ENCODE peak calls at places on chromosomes 6 and 20, in ten cellular contexts. One of them, this sample, is unnamed.

GRCh38 chr6:17945111-17945510 is 42.3 kb downstream of the KIF13A start:
- DNase-seq in psoas muscle: no peak
- DNase-seq in OCI-LY7: no peak
- DNase-seq in ascending aorta: no peak
- DNase-seq in adrenal gland: no peak
- DNase-seq in left ventricle myocardium inferior: no peak
- DNase-seq in GM12865: no peak
- DNase-seq in endothelial cell: no peak
- DNase-seq in body of pancreas: no peak
- DNase-seq in dorsolateral prefrontal cortex: no peak
- DNase-seq in this sample: no peak

GRCh38 chr6:24844061-24844460 is 45.3 kb upstream of the ARMH2 start:
- DNase-seq in dorsolateral prefrontal cortex: no peak
- DNase-seq in left ventricle myocardium inferior: no peak
- DNase-seq in body of pancreas: peak
- DNase-seq in endothelial cell: no peak
- DNase-seq in ascending aorta: no peak
- DNase-seq in psoas muscle: no peak
- DNase-seq in adrenal gland: no peak
- DNase-seq in GM12865: no peak
- DNase-seq in OCI-LY7: no peak
- DNase-seq in this sample: no peak

GRCh38 chr6:104859225-104860146 is at the start of gene HACE1:
- DNase-seq in body of pancreas: peak
- DNase-seq in adrenal gland: peak
- DNase-seq in OCI-LY7: peak
- DNase-seq in GM12865: peak
- DNase-seq in left ventricle myocardium inferior: peak
- DNase-seq in ascending aorta: peak
- DNase-seq in psoas muscle: peak
- DNase-seq in dorsolateral prefrontal cortex: peak
- DNase-seq in endothelial cell: peak
- DNase-seq in this sample: peak

GRCh38 chr20:44572551-44573500 is 9.6 kb upstream of the PKIG start:
- DNase-seq in left ventricle myocardium inferior: peak
- DNase-seq in endothelial cell: no peak
- DNase-seq in ascending aorta: no peak
- DNase-seq in psoas muscle: peak
- DNase-seq in OCI-LY7: peak
- DNase-seq in dorsolateral prefrontal cortex: peak
- DNase-seq in body of pancreas: no peak
- DNase-seq in GM12865: no peak
- DNase-seq in adrenal gland: peak
- DNase-seq in this sample: no peak

GRCh38 chr6:150687508-150687907 is 87.8 kb downstream of the PLEKHG1 start:
- DNase-seq in dorsolateral prefrontal cortex: no peak
- DNase-seq in adrenal gland: no peak
- DNase-seq in ascending aorta: no peak
- DNase-seq in psoas muscle: peak
- DNase-seq in body of pancreas: no peak
- DNase-seq in left ventricle myocardium inferior: peak
- DNase-seq in endothelial cell: no peak
- DNase-seq in OCI-LY7: no peak
- DNase-seq in GM12865: no peak
- DNase-seq in this sample: no peak

GRCh38 chr6:168313371-168314028 is 6.1 kb downstream of the DACT2 start:
- DNase-seq in ascending aorta: no peak
- DNase-seq in adrenal gland: no peak
- DNase-seq in body of pancreas: no peak
- DNase-seq in psoas muscle: no peak
- DNase-seq in OCI-LY7: no peak
- DNase-seq in dorsolateral prefrontal cortex: no peak
- DNase-seq in GM12865: no peak
- DNase-seq in left ventricle myocardium inferior: no peak
- DNase-seq in endothelial cell: no peak
- DNase-seq in this sample: no peak

GRCh38 chr6:32761084-32761483 is 2.2 kb downstream of the HLA-DQB2 start:
- DNase-seq in GM12865: no peak
- DNase-seq in OCI-LY7: no peak
- DNase-seq in endothelial cell: no peak
- DNase-seq in ascending aorta: no peak
- DNase-seq in body of pancreas: no peak
- DNase-seq in adrenal gland: no peak
- DNase-seq in dorsolateral prefrontal cortex: no peak
- DNase-seq in left ventricle myocardium inferior: no peak
- DNase-seq in psoas muscle: no peak
- DNase-seq in this sample: no peak

GRCh38 chr20:64103871-64104666 is 3.3 kb downstream of the NPBWR2 start:
- DNase-seq in adrenal gland: no peak
- DNase-seq in dorsolateral prefrontal cortex: peak
- DNase-seq in endothelial cell: peak
- DNase-seq in psoas muscle: no peak
- DNase-seq in GM12865: no peak
- DNase-seq in left ventricle myocardium inferior: peak
- DNase-seq in OCI-LY7: no peak
- DNase-seq in body of pancreas: no peak
- DNase-seq in ascending aorta: peak
- DNase-seq in this sample: no peak

GRCh38 chr6:34484391-34484790 is 18.5 kb downstream of the PACSIN1 start:
- DNase-seq in psoas muscle: no peak
- DNase-seq in left ventricle myocardium inferior: no peak
- DNase-seq in adrenal gland: no peak
- DNase-seq in body of pancreas: no peak
- DNase-seq in ascending aorta: no peak
- DNase-seq in OCI-LY7: no peak
- DNase-seq in GM12865: no peak
- DNase-seq in dorsolateral prefrontal cortex: no peak
- DNase-seq in endothelial cell: no peak
- DNase-seq in this sample: no peak

GRCh38 chr6:21033575-21034026 is 499.3 kb downstream of the CDKAL1 start:
- DNase-seq in dorsolateral prefrontal cortex: no peak
- DNase-seq in GM12865: no peak
- DNase-seq in psoas muscle: peak
- DNase-seq in ascending aorta: no peak
- DNase-seq in body of pancreas: peak
- DNase-seq in adrenal gland: peak
- DNase-seq in left ventricle myocardium inferior: peak
- DNase-seq in endothelial cell: no peak
- DNase-seq in OCI-LY7: no peak
- DNase-seq in this sample: no peak

GRCh38 chr6:156747715-156748114 is 29.5 kb upstream of the ARID1B start:
- DNase-seq in GM12865: no peak
- DNase-seq in endothelial cell: no peak
- DNase-seq in dorsolateral prefrontal cortex: no peak
- DNase-seq in left ventricle myocardium inferior: no peak
- DNase-seq in adrenal gland: no peak
- DNase-seq in ascending aorta: no peak
- DNase-seq in OCI-LY7: no peak
- DNase-seq in psoas muscle: no peak
- DNase-seq in body of pancreas: no peak
- DNase-seq in this sample: no peak

GRCh38 chr20:49801882-49802281 is 10.7 kb upstream of the SLC9A8 start:
- DNase-seq in body of pancreas: no peak
- DNase-seq in adrenal gland: no peak
- DNase-seq in psoas muscle: no peak
- DNase-seq in dorsolateral prefrontal cortex: no peak
- DNase-seq in left ventricle myocardium inferior: no peak
- DNase-seq in OCI-LY7: peak
- DNase-seq in endothelial cell: no peak
- DNase-seq in GM12865: peak
- DNase-seq in ascending aorta: no peak
- DNase-seq in this sample: no peak

GRCh38 chr20:12775041-12775440 is 233.7 kb upstream of the SPTLC3 start:
- DNase-seq in OCI-LY7: no peak
- DNase-seq in endothelial cell: no peak
- DNase-seq in adrenal gland: no peak
- DNase-seq in ascending aorta: no peak
- DNase-seq in psoas muscle: no peak
- DNase-seq in dorsolateral prefrontal cortex: no peak
- DNase-seq in left ventricle myocardium inferior: no peak
- DNase-seq in GM12865: no peak
- DNase-seq in body of pancreas: no peak
- DNase-seq in this sample: no peak

GRCh38 chr20:39851459-39851858 is 837.6 kb downstream of the MAFB start:
- DNase-seq in endothelial cell: no peak
- DNase-seq in adrenal gland: no peak
- DNase-seq in OCI-LY7: no peak
- DNase-seq in psoas muscle: no peak
- DNase-seq in body of pancreas: no peak
- DNase-seq in left ventricle myocardium inferior: no peak
- DNase-seq in dorsolateral prefrontal cortex: no peak
- DNase-seq in ascending aorta: no peak
- DNase-seq in GM12865: no peak
- DNase-seq in this sample: no peak

DNA sequence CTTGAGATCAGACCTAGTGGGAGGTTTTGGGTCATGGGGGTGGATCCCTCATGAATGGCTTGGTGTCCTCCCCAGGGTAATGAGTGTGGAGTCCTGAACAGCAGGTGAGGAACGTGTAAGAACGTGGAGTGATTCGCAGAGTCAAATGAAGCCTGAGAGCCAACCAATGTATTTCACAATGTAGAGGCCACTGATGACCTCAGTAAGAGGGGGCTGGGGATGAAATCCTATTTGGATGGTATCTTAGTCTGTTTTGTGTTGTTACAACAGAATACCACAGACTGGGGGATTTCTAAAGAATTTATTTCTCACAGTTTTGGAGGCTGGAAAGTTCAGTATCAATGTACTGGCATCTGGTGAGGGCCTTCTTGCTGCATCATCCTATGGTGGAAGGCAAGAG is 47.4 kb upstream of the HIVEP1 start:
- DNase-seq in ascending aorta: no peak
- DNase-seq in body of pancreas: no peak
- DNase-seq in dorsolateral prefrontal cortex: no peak
- DNase-seq in psoas muscle: no peak
- DNase-seq in endothelial cell: no peak
- DNase-seq in left ventricle myocardium inferior: no peak
- DNase-seq in GM12865: no peak
- DNase-seq in OCI-LY7: no peak
- DNase-seq in adrenal gland: no peak
- DNase-seq in this sample: no peak
- TF ChIP-seq CTCF in ascending aorta: no peak
- TF ChIP-seq CTCF in body of pancreas: no peak
- TF ChIP-seq CTCF in dorsolateral prefrontal cortex: no peak
- TF ChIP-seq CTCF in psoas muscle: no peak
- TF ChIP-seq CTCF in endothelial cell: no peak
- TF ChIP-seq CTCF in left ventricle myocardium inferior: no peak
- TF ChIP-seq CTCF in GM12865: no peak
- TF ChIP-seq CTCF in OCI-LY7: no peak
- TF ChIP-seq CTCF in adrenal gland: no peak
- TF ChIP-seq CTCF in this sample: no peak

DNA sequence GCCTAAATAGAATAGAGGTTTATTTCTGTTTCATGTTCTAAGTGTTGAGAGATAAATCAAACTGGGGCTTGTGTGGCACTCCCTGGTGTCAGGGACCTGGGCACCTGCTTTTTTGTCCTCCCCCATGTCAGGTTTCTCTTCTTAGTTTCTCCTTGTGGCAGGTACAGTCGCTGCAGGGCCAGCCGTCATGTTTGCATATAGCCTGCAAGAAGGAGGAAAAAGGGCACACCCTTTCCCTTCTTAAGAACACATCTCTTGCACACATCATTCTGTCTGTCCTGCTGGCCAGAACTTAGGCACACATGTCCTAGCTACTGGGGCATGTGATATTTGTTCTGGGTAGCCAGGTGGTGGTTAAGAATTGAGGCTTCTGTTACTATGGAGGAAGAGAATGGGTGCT is 27.9 kb downstream of the CDC5L start:
- DNase-seq in left ventricle myocardium inferior: no peak
- DNase-seq in psoas muscle: no peak
- DNase-seq in GM12865: peak
- DNase-seq in adrenal gland: no peak
- DNase-seq in ascending aorta: no peak
- DNase-seq in body of pancreas: peak
- DNase-seq in endothelial cell: no peak
- DNase-seq in dorsolateral prefrontal cortex: no peak
- DNase-seq in OCI-LY7: no peak
- DNase-seq in this sample: peak
- TF ChIP-seq CTCF in left ventricle myocardium inferior: no peak
- TF ChIP-seq CTCF in psoas muscle: no peak
- TF ChIP-seq CTCF in GM12865: no peak
- TF ChIP-seq CTCF in adrenal gland: no peak
- TF ChIP-seq CTCF in ascending aorta: no peak
- TF ChIP-seq CTCF in body of pancreas: no peak
- TF ChIP-seq CTCF in endothelial cell: no peak
- TF ChIP-seq CTCF in dorsolateral prefrontal cortex: no peak
- TF ChIP-seq CTCF in OCI-LY7: no peak
- TF ChIP-seq CTCF in this sample: no peak

GRCh38 chr6:77624468-77624867 is 28.4 kb upstream of the MEI4 start:
- DNase-seq in dorsolateral prefrontal cortex: no peak
- DNase-seq in left ventricle myocardium inferior: no peak
- DNase-seq in GM12865: no peak
- DNase-seq in OCI-LY7: no peak
- DNase-seq in body of pancreas: no peak
- DNase-seq in adrenal gland: no peak
- DNase-seq in psoas muscle: no peak
- DNase-seq in ascending aorta: no peak
- DNase-seq in endothelial cell: no peak
- DNase-seq in this sample: no peak

GRCh38 chr6:77619114-77619513 is 33.7 kb upstream of the MEI4 start:
- DNase-seq in OCI-LY7: no peak
- DNase-seq in psoas muscle: no peak
- DNase-seq in GM12865: no peak
- DNase-seq in adrenal gland: no peak
- DNase-seq in left ventricle myocardium inferior: no peak
- DNase-seq in dorsolateral prefrontal cortex: no peak
- DNase-seq in endothelial cell: no peak
- DNase-seq in ascending aorta: no peak
- DNase-seq in body of pancreas: no peak
- DNase-seq in this sample: no peak

GRCh38 chr6:77620290-77620882 is 32.5 kb upstream of the MEI4 start:
- DNase-seq in left ventricle myocardium inferior: no peak
- DNase-seq in GM12865: peak
- DNase-seq in OCI-LY7: peak
- DNase-seq in dorsolateral prefrontal cortex: no peak
- DNase-seq in body of pancreas: peak
- DNase-seq in endothelial cell: peak
- DNase-seq in adrenal gland: no peak
- DNase-seq in ascending aorta: no peak
- DNase-seq in psoas muscle: no peak
- DNase-seq in this sample: no peak
- TF ChIP-seq CTCF in left ventricle myocardium inferior: peak
- TF ChIP-seq CTCF in GM12865: peak
- TF ChIP-seq CTCF in OCI-LY7: peak
- TF ChIP-seq CTCF in dorsolateral prefrontal cortex: no peak
- TF ChIP-seq CTCF in body of pancreas: peak
- TF ChIP-seq CTCF in endothelial cell: peak
- TF ChIP-seq CTCF in adrenal gland: no peak
- TF ChIP-seq CTCF in ascending aorta: no peak
- TF ChIP-seq CTCF in psoas muscle: no peak
- TF ChIP-seq CTCF in this sample: peak

DNA sequence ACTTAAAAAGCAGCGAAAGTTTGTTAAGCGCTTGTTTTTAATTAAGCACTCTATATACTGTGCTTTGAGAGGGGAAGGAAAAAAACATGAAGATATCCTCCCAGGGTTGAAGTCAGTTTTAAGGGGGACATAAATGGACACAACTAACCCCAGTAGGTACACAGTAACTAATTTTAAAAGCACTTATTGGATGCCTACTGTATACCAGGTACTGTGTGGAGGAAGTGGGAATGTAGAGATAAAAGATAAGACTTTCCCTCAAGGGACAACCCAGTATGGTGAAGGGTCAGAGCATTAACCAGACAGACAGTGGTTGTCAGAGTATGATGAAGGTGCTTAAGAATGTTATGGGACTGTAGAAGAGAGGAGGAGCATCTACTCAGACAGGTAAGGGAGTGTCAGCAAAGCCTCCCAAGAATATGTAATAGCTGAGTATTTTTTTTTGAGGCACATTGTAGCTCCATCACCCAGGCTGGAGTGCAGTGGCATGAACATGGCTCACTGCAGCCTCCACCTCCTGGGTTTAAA is 900 bp downstream of the ABCF1 start:
- DNase-seq in endothelial cell: no peak
- DNase-seq in left ventricle myocardium inferior: no peak
- DNase-seq in GM12865: no peak
- DNase-seq in dorsolateral prefrontal cortex: no peak
- DNase-seq in body of pancreas: no peak
- DNase-seq in ascending aorta: no peak
- DNase-seq in OCI-LY7: no peak
- DNase-seq in adrenal gland: no peak
- DNase-seq in psoas muscle: no peak
- DNase-seq in this sample: no peak
- TF ChIP-seq CTCF in endothelial cell: no peak
- TF ChIP-seq CTCF in left ventricle myocardium inferior: no peak
- TF ChIP-seq CTCF in GM12865: no peak
- TF ChIP-seq CTCF in dorsolateral prefrontal cortex: no peak
- TF ChIP-seq CTCF in body of pancreas: no peak
- TF ChIP-seq CTCF in ascending aorta: no peak
- TF ChIP-seq CTCF in OCI-LY7: no peak
- TF ChIP-seq CTCF in adrenal gland: no peak
- TF ChIP-seq CTCF in psoas muscle: no peak
- TF ChIP-seq CTCF in this sample: no peak